ENCODE peak calls at places on chromosomes 4 and X, in seven cellular contexts. One of them, this sample, is unnamed.

GRCh38 chr4:155047755-155048154 is 160.7 kb upstream of the NPY2R start:
- DNase-seq in GM04504: no peak
- DNase-seq in tibial artery: no peak
- DNase-seq in ecto neural progenitor cell: no peak
- DNase-seq in memory B cell: no peak
- DNase-seq in activated CD8-positive, alpha-beta T cell treated with anti-CD3 and anti-CD28 coated beads, Interleukin-2, amount 10 ng/mL, durations not matched to agents 7 days and 5 days: no peak
- DNase-seq in T1000: peak
- DNase-seq in this sample: no peak

GRCh38 chr4:37822220-37822619 is 4.3 kb upstream of the PGM2 start:
- DNase-seq in ecto neural progenitor cell: no peak
- DNase-seq in T1000: no peak
- DNase-seq in tibial artery: no peak
- DNase-seq in activated CD8-positive, alpha-beta T cell treated with anti-CD3 and anti-CD28 coated beads, Interleukin-2, amount 10 ng/mL, durations not matched to agents 7 days and 5 days: peak
- DNase-seq in GM04504: no peak
- DNase-seq in memory B cell: no peak
- DNase-seq in this sample: no peak

GRCh38 chr4:4302416-4302815 is 12.4 kb downstream of the ZBTB49 start:
- DNase-seq in tibial artery: no peak
- DNase-seq in GM04504: no peak
- DNase-seq in memory B cell: no peak
- DNase-seq in ecto neural progenitor cell: peak
- DNase-seq in activated CD8-positive, alpha-beta T cell treated with anti-CD3 and anti-CD28 coated beads, Interleukin-2, amount 10 ng/mL, durations not matched to agents 7 days and 5 days: no peak
- DNase-seq in T1000: no peak
- DNase-seq in this sample: no peak

GRCh38 chr4:139301821-139302611 is at the start of gene NDUFC1:
- DNase-seq in T1000: no peak
- DNase-seq in GM04504: peak
- DNase-seq in memory B cell: peak
- DNase-seq in tibial artery: peak
- DNase-seq in ecto neural progenitor cell: peak
- DNase-seq in activated CD8-positive, alpha-beta T cell treated with anti-CD3 and anti-CD28 coated beads, Interleukin-2, amount 10 ng/mL, durations not matched to agents 7 days and 5 days: peak
- DNase-seq in this sample: peak

GRCh38 chrX:103628386-103629290 is at the start of gene TCEAL1:
- DNase-seq in tibial artery: peak
- DNase-seq in T1000: no peak
- DNase-seq in activated CD8-positive, alpha-beta T cell treated with anti-CD3 and anti-CD28 coated beads, Interleukin-2, amount 10 ng/mL, durations not matched to agents 7 days and 5 days: peak
- DNase-seq in GM04504: no peak
- DNase-seq in ecto neural progenitor cell: peak
- DNase-seq in memory B cell: peak
- DNase-seq in this sample: no peak

GRCh38 chr4:111362891-111363290 is 740.0 kb upstream of the PITX2 start:
- DNase-seq in T1000: no peak
- DNase-seq in tibial artery: peak
- DNase-seq in activated CD8-positive, alpha-beta T cell treated with anti-CD3 and anti-CD28 coated beads, Interleukin-2, amount 10 ng/mL, durations not matched to agents 7 days and 5 days: no peak
- DNase-seq in ecto neural progenitor cell: no peak
- DNase-seq in memory B cell: no peak
- DNase-seq in GM04504: peak
- DNase-seq in this sample: no peak

GRCh38 chrX:17038681-17039161 is 92.3 kb downstream of the REPS2 start:
- DNase-seq in T1000: no peak
- DNase-seq in ecto neural progenitor cell: no peak
- DNase-seq in tibial artery: no peak
- DNase-seq in activated CD8-positive, alpha-beta T cell treated with anti-CD3 and anti-CD28 coated beads, Interleukin-2, amount 10 ng/mL, durations not matched to agents 7 days and 5 days: no peak
- DNase-seq in memory B cell: no peak
- DNase-seq in GM04504: peak
- DNase-seq in this sample: no peak

GRCh38 chr4:176002007-176002623 is 63.5 kb upstream of the WDR17 start:
- DNase-seq in activated CD8-positive, alpha-beta T cell treated with anti-CD3 and anti-CD28 coated beads, Interleukin-2, amount 10 ng/mL, durations not matched to agents 7 days and 5 days: no peak
- DNase-seq in ecto neural progenitor cell: peak
- DNase-seq in T1000: no peak
- DNase-seq in GM04504: no peak
- DNase-seq in tibial artery: peak
- DNase-seq in memory B cell: peak
- DNase-seq in this sample: peak

GRCh38 chr4:174429701-174430100 is 92.6 kb downstream of the HPGD start:
- DNase-seq in ecto neural progenitor cell: no peak
- DNase-seq in activated CD8-positive, alpha-beta T cell treated with anti-CD3 and anti-CD28 coated beads, Interleukin-2, amount 10 ng/mL, durations not matched to agents 7 days and 5 days: no peak
- DNase-seq in GM04504: no peak
- DNase-seq in memory B cell: no peak
- DNase-seq in T1000: no peak
- DNase-seq in tibial artery: no peak
- DNase-seq in this sample: no peak

GRCh38 chr4:25377572-25377882 is 464 bp downstream of the ANAPC4 start:
- DNase-seq in activated CD8-positive, alpha-beta T cell treated with anti-CD3 and anti-CD28 coated beads, Interleukin-2, amount 10 ng/mL, durations not matched to agents 7 days and 5 days: no peak
- DNase-seq in memory B cell: no peak
- DNase-seq in tibial artery: no peak
- DNase-seq in T1000: no peak
- DNase-seq in GM04504: no peak
- DNase-seq in ecto neural progenitor cell: no peak
- DNase-seq in this sample: no peak

GRCh38 chrX:120791013-120791643 is 84.5 kb downstream of the CT47B1 start:
- DNase-seq in T1000: peak
- DNase-seq in GM04504: peak
- DNase-seq in memory B cell: no peak
- DNase-seq in tibial artery: peak
- DNase-seq in activated CD8-positive, alpha-beta T cell treated with anti-CD3 and anti-CD28 coated beads, Interleukin-2, amount 10 ng/mL, durations not matched to agents 7 days and 5 days: no peak
- DNase-seq in ecto neural progenitor cell: no peak
- DNase-seq in this sample: no peak

GRCh38 chr4:83527671-83528070 is 8.2 kb upstream of the GPAT3 start:
- DNase-seq in ecto neural progenitor cell: no peak
- DNase-seq in GM04504: no peak
- DNase-seq in tibial artery: no peak
- DNase-seq in activated CD8-positive, alpha-beta T cell treated with anti-CD3 and anti-CD28 coated beads, Interleukin-2, amount 10 ng/mL, durations not matched to agents 7 days and 5 days: no peak
- DNase-seq in memory B cell: no peak
- DNase-seq in T1000: no peak
- DNase-seq in this sample: no peak

GRCh38 chrX:130171446-130172126 is at the start of gene RAB33A:
- DNase-seq in T1000: no peak
- DNase-seq in memory B cell: no peak
- DNase-seq in ecto neural progenitor cell: peak
- DNase-seq in GM04504: no peak
- DNase-seq in tibial artery: peak
- DNase-seq in activated CD8-positive, alpha-beta T cell treated with anti-CD3 and anti-CD28 coated beads, Interleukin-2, amount 10 ng/mL, durations not matched to agents 7 days and 5 days: peak
- DNase-seq in this sample: peak

GRCh38 chr4:2469192-2469984 is 482 bp downstream of the RNF4 start:
- DNase-seq in activated CD8-positive, alpha-beta T cell treated with anti-CD3 and anti-CD28 coated beads, Interleukin-2, amount 10 ng/mL, durations not matched to agents 7 days and 5 days: peak
- DNase-seq in memory B cell: peak
- DNase-seq in ecto neural progenitor cell: peak
- DNase-seq in T1000: no peak
- DNase-seq in GM04504: no peak
- DNase-seq in tibial artery: no peak
- DNase-seq in this sample: no peak

GRCh38 chrX:120120223-120120622 is 4.5 kb upstream of the RHOXF1 start:
- DNase-seq in activated CD8-positive, alpha-beta T cell treated with anti-CD3 and anti-CD28 coated beads, Interleukin-2, amount 10 ng/mL, durations not matched to agents 7 days and 5 days: no peak
- DNase-seq in memory B cell: no peak
- DNase-seq in tibial artery: no peak
- DNase-seq in T1000: no peak
- DNase-seq in GM04504: no peak
- DNase-seq in ecto neural progenitor cell: no peak
- DNase-seq in this sample: no peak

GRCh38 chr4:26325191-26325590 is 4.4 kb downstream of the RBPJ start:
- DNase-seq in T1000: no peak
- DNase-seq in ecto neural progenitor cell: no peak
- DNase-seq in tibial artery: no peak
- DNase-seq in activated CD8-positive, alpha-beta T cell treated with anti-CD3 and anti-CD28 coated beads, Interleukin-2, amount 10 ng/mL, durations not matched to agents 7 days and 5 days: peak
- DNase-seq in GM04504: no peak
- DNase-seq in memory B cell: no peak
- DNase-seq in this sample: peak

GRCh38 chrX:153816821-153817220 is 13.5 kb downstream of the PDZD4 start:
- DNase-seq in ecto neural progenitor cell: no peak
- DNase-seq in GM04504: no peak
- DNase-seq in T1000: no peak
- DNase-seq in memory B cell: no peak
- DNase-seq in activated CD8-positive, alpha-beta T cell treated with anti-CD3 and anti-CD28 coated beads, Interleukin-2, amount 10 ng/mL, durations not matched to agents 7 days and 5 days: peak
- DNase-seq in tibial artery: no peak
- DNase-seq in this sample: peak

GRCh38 chr4:83643036-83643435 is 107.1 kb downstream of the GPAT3 start:
- DNase-seq in tibial artery: no peak
- DNase-seq in activated CD8-positive, alpha-beta T cell treated with anti-CD3 and anti-CD28 coated beads, Interleukin-2, amount 10 ng/mL, durations not matched to agents 7 days and 5 days: no peak
- DNase-seq in T1000: no peak
- DNase-seq in memory B cell: no peak
- DNase-seq in ecto neural progenitor cell: no peak
- DNase-seq in GM04504: no peak
- DNase-seq in this sample: no peak

GRCh38 chrX:108516184-108516583 is 76.5 kb downstream of the COL4A5 start:
- DNase-seq in T1000: no peak
- DNase-seq in memory B cell: no peak
- DNase-seq in GM04504: no peak
- DNase-seq in activated CD8-positive, alpha-beta T cell treated with anti-CD3 and anti-CD28 coated beads, Interleukin-2, amount 10 ng/mL, durations not matched to agents 7 days and 5 days: no peak
- DNase-seq in ecto neural progenitor cell: no peak
- DNase-seq in tibial artery: no peak
- DNase-seq in this sample: no peak

GRCh38 chr4:169106696-169107229 is 96.7 kb upstream of the CBR4 start:
- DNase-seq in GM04504: no peak
- DNase-seq in tibial artery: no peak
- DNase-seq in T1000: no peak
- DNase-seq in activated CD8-positive, alpha-beta T cell treated with anti-CD3 and anti-CD28 coated beads, Interleukin-2, amount 10 ng/mL, durations not matched to agents 7 days and 5 days: no peak
- DNase-seq in memory B cell: no peak
- DNase-seq in ecto neural progenitor cell: no peak
- DNase-seq in this sample: no peak

GRCh38 chrX:17944833-17945497 is 83.9 kb upstream of the RAI2 start:
- DNase-seq in ecto neural progenitor cell: no peak
- DNase-seq in T1000: no peak
- DNase-seq in memory B cell: no peak
- DNase-seq in GM04504: no peak
- DNase-seq in activated CD8-positive, alpha-beta T cell treated with anti-CD3 and anti-CD28 coated beads, Interleukin-2, amount 10 ng/mL, durations not matched to agents 7 days and 5 days: peak
- DNase-seq in tibial artery: no peak
- DNase-seq in this sample: no peak

GRCh38 chr4:6416518-6417286 is 55.7 kb downstream of the PPP2R2C start:
- DNase-seq in memory B cell: no peak
- DNase-seq in T1000: no peak
- DNase-seq in ecto neural progenitor cell: no peak
- DNase-seq in tibial artery: no peak
- DNase-seq in GM04504: no peak
- DNase-seq in activated CD8-positive, alpha-beta T cell treated with anti-CD3 and anti-CD28 coated beads, Interleukin-2, amount 10 ng/mL, durations not matched to agents 7 days and 5 days: no peak
- DNase-seq in this sample: no peak

GRCh38 chrX:3518870-3519269 is 172.4 kb upstream of the MXRA5 start:
- DNase-seq in memory B cell: no peak
- DNase-seq in activated CD8-positive, alpha-beta T cell treated with anti-CD3 and anti-CD28 coated beads, Interleukin-2, amount 10 ng/mL, durations not matched to agents 7 days and 5 days: no peak
- DNase-seq in tibial artery: peak
- DNase-seq in GM04504: peak
- DNase-seq in ecto neural progenitor cell: no peak
- DNase-seq in T1000: peak
- DNase-seq in this sample: no peak

GRCh38 chr4:76950052-76950845 is 697 bp downstream of the SEPTIN11 start:
- DNase-seq in activated CD8-positive, alpha-beta T cell treated with anti-CD3 and anti-CD28 coated beads, Interleukin-2, amount 10 ng/mL, durations not matched to agents 7 days and 5 days: peak
- DNase-seq in GM04504: no peak
- DNase-seq in T1000: peak
- DNase-seq in memory B cell: peak
- DNase-seq in tibial artery: peak
- DNase-seq in ecto neural progenitor cell: peak
- DNase-seq in this sample: peak

GRCh38 chr4:180513076-180513475 is 1730.1 kb upstream of the TENM3 start:
- DNase-seq in activated CD8-positive, alpha-beta T cell treated with anti-CD3 and anti-CD28 coated beads, Interleukin-2, amount 10 ng/mL, durations not matched to agents 7 days and 5 days: no peak
- DNase-seq in memory B cell: no peak
- DNase-seq in ecto neural progenitor cell: no peak
- DNase-seq in tibial artery: no peak
- DNase-seq in T1000: no peak
- DNase-seq in GM04504: no peak
- DNase-seq in this sample: no peak

GRCh38 chr4:53932784-53933183 is 131.6 kb downstream of the CHIC2 start:
- DNase-seq in memory B cell: no peak
- DNase-seq in activated CD8-positive, alpha-beta T cell treated with anti-CD3 and anti-CD28 coated beads, Interleukin-2, amount 10 ng/mL, durations not matched to agents 7 days and 5 days: no peak
- DNase-seq in ecto neural progenitor cell: no peak
- DNase-seq in tibial artery: no peak
- DNase-seq in GM04504: no peak
- DNase-seq in T1000: no peak
- DNase-seq in this sample: no peak

GRCh38 chrX:28651186-28651585 is 63.9 kb downstream of the IL1RAPL1 start:
- DNase-seq in activated CD8-positive, alpha-beta T cell treated with anti-CD3 and anti-CD28 coated beads, Interleukin-2, amount 10 ng/mL, durations not matched to agents 7 days and 5 days: no peak
- DNase-seq in tibial artery: no peak
- DNase-seq in T1000: no peak
- DNase-seq in memory B cell: no peak
- DNase-seq in GM04504: no peak
- DNase-seq in ecto neural progenitor cell: no peak
- DNase-seq in this sample: no peak

GRCh38 chr4:41214158-41215146 is at the start of gene APBB2:
- DNase-seq in ecto neural progenitor cell: peak
- DNase-seq in T1000: peak
- DNase-seq in memory B cell: peak
- DNase-seq in GM04504: peak
- DNase-seq in activated CD8-positive, alpha-beta T cell treated with anti-CD3 and anti-CD28 coated beads, Interleukin-2, amount 10 ng/mL, durations not matched to agents 7 days and 5 days: peak
- DNase-seq in tibial artery: peak
- DNase-seq in this sample: peak

GRCh38 chrX:153539171-153539978 is 21.9 kb downstream of the ATP2B3 start:
- DNase-seq in activated CD8-positive, alpha-beta T cell treated with anti-CD3 and anti-CD28 coated beads, Interleukin-2, amount 10 ng/mL, durations not matched to agents 7 days and 5 days: peak
- DNase-seq in GM04504: peak
- DNase-seq in ecto neural progenitor cell: peak
- DNase-seq in memory B cell: peak
- DNase-seq in tibial artery: peak
- DNase-seq in T1000: peak
- DNase-seq in this sample: peak

GRCh38 chr4:128061566-128062536 is 739 bp downstream of the LARP1B start:
- DNase-seq in activated CD8-positive, alpha-beta T cell treated with anti-CD3 and anti-CD28 coated beads, Interleukin-2, amount 10 ng/mL, durations not matched to agents 7 days and 5 days: peak
- DNase-seq in tibial artery: peak
- DNase-seq in T1000: peak
- DNase-seq in ecto neural progenitor cell: peak
- DNase-seq in GM04504: peak
- DNase-seq in memory B cell: peak
- DNase-seq in this sample: no peak

GRCh38 chr4:145709843-145710242 is 29.9 kb downstream of the C4orf51 start:
- DNase-seq in ecto neural progenitor cell: no peak
- DNase-seq in GM04504: peak
- DNase-seq in memory B cell: no peak
- DNase-seq in activated CD8-positive, alpha-beta T cell treated with anti-CD3 and anti-CD28 coated beads, Interleukin-2, amount 10 ng/mL, durations not matched to agents 7 days and 5 days: no peak
- DNase-seq in T1000: no peak
- DNase-seq in tibial artery: no peak
- DNase-seq in this sample: no peak

GRCh38 chr4:98864560-98864959 is 64.4 kb downstream of the EIF4E start:
- DNase-seq in ecto neural progenitor cell: no peak
- DNase-seq in activated CD8-positive, alpha-beta T cell treated with anti-CD3 and anti-CD28 coated beads, Interleukin-2, amount 10 ng/mL, durations not matched to agents 7 days and 5 days: no peak
- DNase-seq in tibial artery: no peak
- DNase-seq in GM04504: no peak
- DNase-seq in memory B cell: no peak
- DNase-seq in T1000: no peak
- DNase-seq in this sample: no peak

GRCh38 chr4:20254517-20255250 is 3.0 kb downstream of the SLIT2 start:
- DNase-seq in ecto neural progenitor cell: peak
- DNase-seq in GM04504: no peak
- DNase-seq in memory B cell: no peak
- DNase-seq in T1000: peak
- DNase-seq in activated CD8-positive, alpha-beta T cell treated with anti-CD3 and anti-CD28 coated beads, Interleukin-2, amount 10 ng/mL, durations not matched to agents 7 days and 5 days: no peak
- DNase-seq in tibial artery: peak
- DNase-seq in this sample: no peak

GRCh38 chrX:31353095-31353494 is 281.3 kb upstream of the FTHL17 start:
- DNase-seq in memory B cell: no peak
- DNase-seq in T1000: peak
- DNase-seq in activated CD8-positive, alpha-beta T cell treated with anti-CD3 and anti-CD28 coated beads, Interleukin-2, amount 10 ng/mL, durations not matched to agents 7 days and 5 days: no peak
- DNase-seq in ecto neural progenitor cell: no peak
- DNase-seq in GM04504: peak
- DNase-seq in tibial artery: no peak
- DNase-seq in this sample: no peak

GRCh38 chr4:173200103-173200502 is 31.5 kb downstream of the GALNT7 start:
- DNase-seq in ecto neural progenitor cell: no peak
- DNase-seq in T1000: no peak
- DNase-seq in activated CD8-positive, alpha-beta T cell treated with anti-CD3 and anti-CD28 coated beads, Interleukin-2, amount 10 ng/mL, durations not matched to agents 7 days and 5 days: no peak
- DNase-seq in memory B cell: no peak
- DNase-seq in GM04504: no peak
- DNase-seq in tibial artery: no peak
- DNase-seq in this sample: no peak

GRCh38 chr4:183200453-183200852 is 101.4 kb downstream of the WWC2 start:
- DNase-seq in GM04504: peak
- DNase-seq in T1000: peak
- DNase-seq in activated CD8-positive, alpha-beta T cell treated with anti-CD3 and anti-CD28 coated beads, Interleukin-2, amount 10 ng/mL, durations not matched to agents 7 days and 5 days: no peak
- DNase-seq in tibial artery: peak
- DNase-seq in ecto neural progenitor cell: no peak
- DNase-seq in memory B cell: no peak
- DNase-seq in this sample: no peak